ENCODE peak calls at places on chromosome 14, in six cellular contexts. W, C, N, F, Z and I are unnamed samples.

GRCh38 chr14:72513994-72514659 is 379.8 kb downstream of the DPF3 start:
- DNase-seq in C (peak), F (no peak), Z (no peak), N (no peak), W (peak), I (peak)

GRCh38 chr14:57712698-57713097 is 153.2 kb downstream of the SLC35F4 start:
- DNase-seq in C (no peak), F (no peak), Z (no peak), W (no peak), N (no peak), I (no peak)

GRCh38 chr14:56797003-56797568 is 13.2 kb downstream of the OTX2 start:
- DNase-seq in C (no peak), W (no peak), Z (no peak), N (no peak), F (no peak), I (peak)

GRCh38 chr14:74616507-74616906 is 4.5 kb upstream of the LTBP2 start:
- DNase-seq in F (no peak), C (peak), N (no peak), W (no peak), Z (no peak), I (peak)

GRCh38 chr14:90970167-90970600 is 90.3 kb downstream of the RPS6KA5 start:
- DNase-seq in Z (peak), W (no peak), C (peak), N (no peak), F (no peak), I (no peak)

GRCh38 chr14:104681689-104682074 is 7.7 kb upstream of the INF2 start:
- DNase-seq in W (peak), C (peak), Z (no peak), N (peak), F (no peak), I (peak)

GRCh38 chr14:50775357-50775756 is 55.6 kb downstream of the NIN start:
- DNase-seq in W (no peak), Z (no peak), C (peak), F (no peak), N (no peak), I (no peak)

GRCh38 chr14:105862581-105863239 is 336.3 kb downstream of the TMEM121 start:
- DNase-seq in N (no peak), F (no peak), W (no peak), C (no peak), Z (no peak), I (peak)

GRCh38 chr14:38138581-38139138 is 69.0 kb upstream of the SSTR1 start:
- DNase-seq in N (no peak), W (no peak), F (no peak), C (no peak), Z (no peak), I (no peak)

GRCh38 chr14:95047754-95048153 is 109.6 kb downstream of the DICER1 start:
- DNase-seq in N (no peak), W (no peak), F (no peak), Z (no peak), C (no peak), I (peak)

GRCh38 chr14:102503576-102504224 is 5.9 kb downstream of the ANKRD9 start:
- DNase-seq in Z (no peak), W (no peak), F (no peak), C (no peak), N (no peak), I (no peak)

GRCh38 chr14:94897092-94897491 is 127.2 kb upstream of the GSC start:
- DNase-seq in C (peak), Z (no peak), N (peak), W (no peak), F (no peak), I (no peak)

GRCh38 chr14:92973265-92973797 is 50.4 kb downstream of the CHGA start:
- DNase-seq in N (peak), C (peak), Z (no peak), W (peak), F (no peak), I (peak)

GRCh38 chr14:97046991-97047390 is 249.8 kb downstream of the VRK1 start:
- DNase-seq in N (no peak), W (no peak), C (no peak), F (no peak), Z (no peak), I (no peak)

GRCh38 chr14:99809376-99809775 is 16.2 kb downstream of the EML1 start:
- DNase-seq in W (no peak), Z (no peak), F (no peak), C (peak), N (peak), I (no peak)

GRCh38 chr14:31927348-31927826 is 149.7 kb upstream of the ARHGAP5 start:
- DNase-seq in Z (no peak), W (peak), C (peak), F (no peak), N (no peak), I (no peak)

GRCh38 chr14:31921741-31922140 is 155.4 kb upstream of the ARHGAP5 start:
- DNase-seq in C (no peak), F (no peak), N (no peak), Z (no peak), W (no peak), I (no peak)

GRCh38 chr14:31930070-31930469 is 147.0 kb upstream of the ARHGAP5 start:
- DNase-seq in F (no peak), N (no peak), W (no peak), Z (no peak), C (no peak), I (no peak)

GRCh38 chr14:31926652-31927347 is 150.3 kb upstream of the ARHGAP5 start:
- DNase-seq in W (no peak), N (no peak), C (no peak), F (no peak), Z (no peak), I (no peak)

DNA sequence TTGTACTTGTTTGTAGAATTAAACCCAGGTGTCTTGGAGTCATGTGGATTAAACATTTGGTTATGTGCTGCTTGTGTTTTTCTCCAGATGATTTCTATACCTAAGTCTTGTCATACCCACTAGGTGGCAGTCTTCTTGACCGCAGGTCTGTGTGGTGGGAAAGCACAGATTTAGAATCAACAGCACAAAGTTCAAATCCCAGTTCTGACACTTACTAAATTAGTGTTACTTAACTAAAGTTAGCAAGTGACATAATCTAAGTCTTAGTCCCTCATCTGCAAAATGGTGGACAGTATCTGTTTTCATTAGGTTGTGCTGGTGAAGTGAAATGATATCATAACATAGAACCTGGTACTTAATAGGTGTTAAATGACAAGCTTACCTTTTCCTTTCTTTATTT is 151.0 kb upstream of the ARHGAP5 start:
- DNase-seq in C (peak), W (no peak), Z (peak), F (no peak), N (no peak), I (no peak)
- TF ChIP-seq CTCF in C (peak), W (peak), Z (peak), F (peak), N (peak), I (peak)

GRCh38 chr14:64391113-64391725 is 3.1 kb downstream of the MTHFD1 start:
- DNase-seq in F (no peak), C (no peak), N (no peak), Z (no peak), W (no peak), I (peak)
- TF ChIP-seq CTCF in F (no peak), C (no peak), N (no peak), Z (no peak), W (no peak), I (peak)

DNA sequence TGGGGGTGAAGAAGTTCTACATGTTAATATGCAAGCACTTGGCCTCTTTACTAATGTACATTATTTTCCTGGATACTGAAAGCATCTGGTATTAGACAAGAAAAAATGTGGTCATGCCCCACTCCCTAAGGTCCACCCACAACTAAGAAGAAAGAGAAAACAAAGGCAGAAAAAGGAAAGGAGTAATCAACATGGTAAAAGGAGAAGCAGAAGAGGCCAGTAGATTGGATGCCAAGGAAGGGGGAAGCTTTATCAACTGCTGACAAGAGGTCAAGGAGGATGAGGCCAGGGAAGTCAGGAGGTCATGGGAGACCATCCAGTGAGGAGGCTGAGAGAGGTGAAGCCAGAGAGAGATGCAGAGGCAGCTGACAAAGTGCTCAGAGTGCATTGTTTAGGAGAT is 383.5 kb downstream of the ZFP36L1 start:
- DNase-seq in N (no peak), C (no peak), Z (no peak), F (no peak), W (peak), I (no peak)
- TF ChIP-seq CTCF in N (no peak), C (no peak), Z (no peak), F (no peak), W (no peak), I (no peak)

GRCh38 chr14:21090194-21090939 is 8.1 kb downstream of the ZNF219 start:
- DNase-seq in C (peak), Z (no peak), N (no peak), F (no peak), W (peak), I (peak)
- TF ChIP-seq CTCF in C (peak), Z (peak), N (peak), F (peak), W (peak), I (peak)

GRCh38 chr14:100902792-100903191 is 730 bp downstream of the RTL1 start:
- DNase-seq in Z (peak), N (no peak), F (no peak), C (no peak), W (no peak), I (peak)

GRCh38 chr14:100901391-100902183 is 1.9 kb downstream of the RTL1 start:
- DNase-seq in N (no peak), W (no peak), C (no peak), F (no peak), Z (no peak), I (no peak)

GRCh38 chr14:100900837-100901390 is 2.6 kb downstream of the RTL1 start:
- DNase-seq in F (no peak), Z (no peak), W (peak), N (peak), C (peak), I (peak)

GRCh38 chr14:100903672-100904185 is at the start of gene RTL1:
- DNase-seq in N (no peak), F (no peak), Z (peak), W (no peak), C (no peak), I (peak)

GRCh38 chr14:100902295-100902694 is 1.2 kb downstream of the RTL1 start:
- DNase-seq in Z (no peak), N (no peak), C (no peak), F (no peak), W (no peak), I (peak)
- TF ChIP-seq CTCF in Z (no peak), N (no peak), C (peak), F (no peak), W (peak), I (peak)

DNA sequence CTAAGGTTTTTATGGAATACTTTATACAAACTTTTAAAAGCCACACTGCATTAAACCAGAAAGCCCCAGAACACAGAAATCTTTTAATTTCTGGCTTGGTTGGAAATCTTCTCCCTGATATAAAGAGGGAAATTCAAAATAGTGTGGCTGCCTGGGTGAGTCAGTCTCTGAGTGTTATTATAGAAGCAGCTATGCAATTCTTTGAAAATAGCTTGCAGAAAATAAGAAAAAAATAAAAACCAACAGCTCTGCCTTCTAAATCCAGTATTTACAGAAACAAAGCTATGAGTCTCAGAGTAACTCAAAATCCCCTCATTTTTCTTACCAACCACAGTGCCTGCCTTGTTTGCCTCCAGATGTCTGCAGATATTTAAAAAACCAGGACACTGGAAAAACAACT is 68.5 kb upstream of the FERMT2 start:
- DNase-seq in N (no peak), F (no peak), Z (no peak), C (no peak), W (no peak), I (no peak)
- TF ChIP-seq CTCF in N (no peak), F (no peak), Z (no peak), C (no peak), W (no peak), I (no peak)

GRCh38 chr14:77290705-77291104 is 19.7 kb upstream of the NGB start:
- DNase-seq in N (no peak), Z (no peak), W (no peak), F (no peak), C (no peak), I (peak)
- TF ChIP-seq CTCF in N (no peak), Z (no peak), W (no peak), F (no peak), C (no peak), I (peak)

DNA sequence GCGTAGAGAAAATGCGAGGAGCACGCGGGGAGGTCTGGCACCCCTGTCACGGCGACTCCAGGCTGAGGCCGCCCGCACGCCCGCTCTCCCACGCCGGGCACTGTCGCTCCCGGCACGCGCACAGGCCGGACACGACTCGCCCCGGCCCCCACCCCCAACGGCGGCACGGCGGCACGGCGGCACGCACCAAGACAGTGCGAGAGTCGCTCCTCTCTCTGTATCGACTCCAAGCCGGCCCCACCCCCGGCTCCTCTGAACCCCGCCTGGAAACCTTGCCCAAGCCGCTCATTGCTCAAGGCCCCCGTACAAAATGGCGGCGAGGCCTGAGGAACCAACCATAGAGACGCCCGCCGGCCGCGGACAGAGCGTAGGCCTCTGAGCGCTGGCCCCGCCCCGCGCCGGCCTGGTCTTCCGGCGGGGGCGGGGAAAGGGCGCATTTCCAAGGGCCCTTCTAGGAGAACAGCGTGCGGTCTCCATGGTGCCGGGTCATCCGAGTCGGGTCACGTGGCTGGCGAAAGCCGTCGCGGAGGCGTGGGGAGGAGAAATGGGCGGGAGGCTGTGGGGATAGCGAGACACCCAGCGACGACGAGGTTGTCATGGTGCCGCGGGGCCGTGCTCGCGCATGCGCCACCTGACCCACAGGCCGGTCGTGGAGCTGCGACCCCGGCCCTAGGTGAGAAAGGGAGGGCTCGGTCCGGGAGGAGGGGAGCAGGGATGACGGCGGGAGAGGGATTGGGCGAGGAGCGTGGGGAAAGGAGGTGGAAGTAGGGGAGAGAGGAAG is at the start of gene CIPC:
- DNase-seq in N (peak), W (peak), Z (peak), C (peak), F (peak), I (peak)
- TF ChIP-seq CTCF in N (no peak), W (no peak), Z (no peak), C (no peak), F (no peak), I (no peak)

GRCh38 chr14:52029881-52030280 is 39.0 kb downstream of the NID2 start:
- DNase-seq in W (no peak), F (no peak), C (peak), Z (no peak), N (no peak), I (no peak)

GRCh38 chr14:52031781-52032180 is 37.1 kb downstream of the NID2 start:
- DNase-seq in N (peak), Z (no peak), W (no peak), C (peak), F (no peak), I (no peak)

GRCh38 chr14:52032196-52032865 is 36.5 kb downstream of the NID2 start:
- DNase-seq in F (no peak), W (no peak), C (peak), Z (no peak), N (no peak), I (no peak)

DNA sequence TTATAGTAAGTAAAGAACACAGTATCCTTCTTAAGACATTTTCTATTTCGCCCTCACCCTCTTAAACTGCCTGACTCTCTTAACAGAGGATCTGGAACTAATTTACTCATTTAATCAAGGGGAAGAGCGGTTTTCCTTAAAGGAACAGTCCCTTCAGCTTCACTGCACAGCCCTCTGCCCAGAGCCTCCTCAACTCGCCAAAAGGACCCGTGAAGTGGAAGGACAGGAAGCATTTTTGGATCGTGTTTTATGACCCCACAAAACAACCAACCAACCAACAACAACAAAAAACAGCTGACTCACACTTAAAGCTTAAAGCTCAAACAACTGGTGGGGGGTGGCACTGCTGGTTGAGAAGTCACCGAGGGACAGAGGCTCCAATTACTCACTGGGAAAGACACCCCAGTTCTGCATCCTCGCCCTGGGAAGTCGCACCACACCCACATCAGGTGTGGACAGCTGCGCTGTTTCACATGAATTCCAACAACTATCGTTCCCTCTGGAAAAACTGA is 35.7 kb downstream of the NID2 start:
- DNase-seq in W (no peak), Z (no peak), C (peak), F (no peak), N (no peak), I (no peak)
- TF ChIP-seq CTCF in W (no peak), Z (no peak), C (no peak), F (no peak), N (no peak), I (no peak)